ENCODE peak calls at places on chromosome 22, in nine cellular contexts. V, G, D, Z, N, C, M, O and B are unnamed samples.

GRCh38 chr22:19675428-19675827 is 38.9 kb upstream of the SEPTIN5 start:
- DNase-seq in N (no peak), D (no peak), C (no peak), O (no peak), G (peak), V (no peak), M (no peak), Z (no peak), B (no peak)

GRCh38 chr22:17258015-17258827 is 39.0 kb upstream of the ADA2 start:
- DNase-seq in N (peak), Z (no peak), G (peak), D (peak), O (peak), C (no peak), V (peak), M (no peak), B (no peak)

GRCh38 chr22:19708323-19709011 is 5.8 kb upstream of the SEPTIN5 start:
- DNase-seq in D (no peak), N (no peak), C (no peak), V (no peak), Z (peak), G (peak), M (no peak), O (no peak), B (no peak)

GRCh38 chr22:29782061-29782845 is 15.1 kb downstream of the UQCR10 start:
- DNase-seq in M (no peak), N (no peak), O (no peak), G (no peak), V (no peak), C (no peak), D (no peak), Z (peak), B (no peak)

GRCh38 chr22:38614331-38615122 is 41.7 kb downstream of the FAM227A start:
- DNase-seq in D (no peak), C (peak), O (no peak), Z (no peak), N (no peak), G (no peak), M (no peak), V (no peak), B (no peak)

GRCh38 chr22:41367680-41368542 is 13.8 kb upstream of the TEF start:
- DNase-seq in G (peak), D (no peak), C (no peak), N (peak), Z (peak), M (no peak), V (no peak), O (no peak), B (no peak)

GRCh38 chr22:50677493-50678217 is 5.0 kb downstream of the SHANK3 start:
- DNase-seq in M (no peak), G (peak), D (no peak), C (no peak), Z (peak), N (no peak), O (no peak), V (no peak), B (peak)

GRCh38 chr22:19062909-19063308 is 59.3 kb downstream of the DGCR2 start:
- DNase-seq in O (no peak), V (no peak), G (peak), N (no peak), M (no peak), D (no peak), C (no peak), Z (no peak), B (no peak)

GRCh38 chr22:19974935-19975706 is 33.5 kb upstream of the TXNRD2 start:
- DNase-seq in D (no peak), N (no peak), O (no peak), C (no peak), V (no peak), Z (no peak), M (no peak), G (no peak), B (no peak)

GRCh38 chr22:32043391-32043790 is 330 bp downstream of the SLC5A1 start:
- DNase-seq in C (no peak), O (no peak), G (no peak), D (no peak), N (no peak), M (no peak), V (no peak), Z (no peak), B (no peak)

GRCh38 chr22:44692662-44693007 is 9.4 kb upstream of the PRR5 start:
- DNase-seq in N (no peak), M (no peak), V (no peak), D (no peak), G (no peak), O (no peak), C (no peak), Z (no peak), B (no peak)

GRCh38 chr22:44193537-44193896 is 12.8 kb downstream of the PARVG start:
- DNase-seq in V (no peak), N (no peak), M (no peak), O (no peak), D (no peak), G (peak), C (no peak), Z (no peak), B (no peak)

GRCh38 chr22:50722716-50723428 is 15.1 kb upstream of the ACR start:
- DNase-seq in O (no peak), Z (no peak), V (no peak), C (no peak), G (no peak), M (no peak), N (no peak), D (no peak), B (no peak)

GRCh38 chr22:20239063-20239950 is 28.8 kb downstream of the RTN4R start:
- DNase-seq in V (no peak), C (peak), Z (no peak), G (no peak), N (no peak), O (peak), D (no peak), M (no peak), B (no peak)

GRCh38 chr22:44680481-44680894 is 21.5 kb upstream of the PRR5 start:
- DNase-seq in G (no peak), O (no peak), D (peak), N (no peak), C (no peak), V (no peak), M (no peak), Z (no peak), B (no peak)

GRCh38 chr22:30027169-30027568 is 53.1 kb upstream of the HORMAD2 start:
- DNase-seq in Z (no peak), N (no peak), V (no peak), O (no peak), M (peak), D (no peak), C (no peak), G (peak), B (no peak)

GRCh38 chr22:19607198-19608113 is 83.2 kb upstream of the CLDN5 start:
- DNase-seq in M (no peak), Z (no peak), C (no peak), V (no peak), D (no peak), G (peak), N (no peak), O (no peak), B (no peak)

GRCh38 chr22:33000342-33001280 is 57.6 kb downstream of the SYN3 start:
- DNase-seq in V (no peak), G (peak), D (peak), O (peak), Z (no peak), M (no peak), N (peak), C (no peak), B (peak)

GRCh38 chr22:20247010-20247505 is 21.1 kb downstream of the RTN4R start:
- DNase-seq in N (no peak), C (no peak), O (peak), D (peak), V (peak), M (no peak), G (no peak), Z (no peak), B (no peak)

GRCh38 chr22:29450222-29450621 is 11.8 kb downstream of the RFPL1 start:
- DNase-seq in O (no peak), G (no peak), Z (no peak), M (no peak), C (no peak), N (no peak), V (no peak), D (no peak), B (no peak)

GRCh38 chr22:26615830-26616435 is 1.9 kb downstream of the CRYBB1 start:
- DNase-seq in G (no peak), C (no peak), V (no peak), D (no peak), O (no peak), Z (no peak), N (no peak), M (no peak), B (no peak)

GRCh38 chr22:24051568-24051967 is 40.5 kb downstream of the CABIN1 start:
- DNase-seq in M (no peak), Z (peak), G (no peak), D (no peak), N (no peak), O (no peak), C (no peak), V (no peak), B (no peak)

GRCh38 chr22:23574371-23574811 is 5.7 kb downstream of the IGLL1 start:
- DNase-seq in D (no peak), G (no peak), C (no peak), M (no peak), O (peak), Z (peak), N (no peak), V (no peak), B (no peak)

GRCh38 chr22:39150848-39151215 is 1.6 kb downstream of the CBX7 start:
- DNase-seq in O (no peak), N (no peak), D (no peak), V (no peak), M (no peak), G (no peak), Z (no peak), C (no peak), B (no peak)

GRCh38 chr22:41364233-41364632 is 17.5 kb upstream of the TEF start:
- DNase-seq in C (no peak), Z (no peak), V (no peak), G (no peak), M (no peak), D (no peak), N (no peak), O (no peak), B (no peak)

GRCh38 chr22:44583854-44584253 is 85.8 kb upstream of the RTL6 start:
- DNase-seq in V (no peak), M (no peak), G (peak), O (no peak), D (no peak), N (no peak), Z (peak), C (no peak), B (no peak)

GRCh38 chr22:22235564-22235963 is 9.0 kb upstream of the VPREB1 start:
- DNase-seq in M (no peak), O (peak), V (no peak), N (no peak), Z (peak), D (no peak), C (no peak), G (peak), B (no peak)

GRCh38 chr22:24006914-24007214 is 1.6 kb upstream of the GSTT4 start:
- DNase-seq in N (no peak), M (no peak), G (no peak), C (no peak), V (no peak), O (no peak), Z (no peak), D (no peak), B (no peak)

GRCh38 chr22:40156001-40156516 is 21.7 kb upstream of the TNRC6B start:
- DNase-seq in Z (no peak), O (no peak), M (peak), G (no peak), C (peak), D (peak), N (peak), V (peak), B (no peak)
- TF ChIP-seq CTCF in Z (peak), O (no peak), M (peak), G (no peak), C (peak), D (peak), N (peak), V (peak), B (no peak)

DNA sequence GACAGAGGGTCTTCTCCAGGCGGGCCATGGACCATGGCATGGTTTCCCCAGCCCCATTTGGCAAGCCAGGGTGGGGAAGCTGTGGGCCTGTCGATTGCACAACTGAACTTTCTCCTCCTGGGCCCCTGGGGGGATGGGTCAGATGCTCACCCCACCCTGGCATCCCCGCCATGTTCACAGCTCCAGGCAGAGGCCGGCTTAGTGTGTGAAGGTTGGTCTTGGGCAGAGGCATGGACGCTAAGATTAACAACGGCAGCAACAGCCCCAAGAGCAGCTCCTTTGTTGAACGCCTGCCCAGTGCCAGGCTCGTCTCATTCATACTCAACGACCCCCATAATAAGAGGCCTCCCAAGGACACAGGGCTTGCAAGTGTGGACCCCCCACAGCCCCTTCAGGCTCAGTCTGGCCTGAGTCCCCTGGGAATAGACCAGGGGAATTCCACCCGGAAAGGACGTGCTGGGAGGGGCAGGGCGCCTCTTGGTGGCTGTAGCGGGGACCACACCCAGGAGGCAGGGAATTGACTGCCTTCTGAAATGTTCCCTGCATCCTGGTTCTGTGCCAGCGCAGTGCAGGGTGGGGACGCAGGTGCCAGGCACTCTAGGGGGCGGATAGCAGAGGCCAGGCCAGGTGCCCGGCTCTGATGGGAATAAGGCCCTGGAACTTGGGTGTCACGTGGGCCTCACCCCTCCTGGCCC is 8.3 kb downstream of the TSPO start:
- DNase-seq in C (no peak), O (peak), D (no peak), G (no peak), V (no peak), Z (no peak), M (no peak), N (no peak), B (no peak)
- TF ChIP-seq CTCF in C (no peak), O (peak), D (peak), G (no peak), V (peak), Z (peak), M (peak), N (peak), B (peak)

GRCh38 chr22:46262449-46263207 is 515 bp downstream of the PKDREJ start:
- DNase-seq in Z (peak), O (peak), D (peak), G (peak), N (peak), V (no peak), M (no peak), C (peak), B (no peak)
- TF ChIP-seq CTCF in Z (no peak), O (peak), D (peak), G (no peak), N (peak), V (peak), M (no peak), C (peak), B (peak)

GRCh38 chr22:46563381-46564083 is 26.1 kb upstream of the CELSR1 start:
- DNase-seq in Z (peak), V (no peak), D (peak), O (peak), C (no peak), G (no peak), M (peak), N (peak), B (no peak)
- TF ChIP-seq CTCF in Z (peak), V (peak), D (peak), O (peak), C (peak), G (peak), M (peak), N (peak), B (peak)

GRCh38 chr22:37354271-37355069 is 72.2 kb downstream of the CYTH4 start:
- DNase-seq in M (no peak), C (no peak), G (no peak), V (no peak), N (no peak), D (no peak), O (no peak), Z (no peak), B (no peak)

GRCh38 chr22:37356922-37357321 is 70.4 kb downstream of the ELFN2 start:
- DNase-seq in N (no peak), V (no peak), G (no peak), C (no peak), O (no peak), Z (no peak), D (no peak), M (no peak), B (no peak)

GRCh38 chr22:37357471-37357870 is 69.8 kb downstream of the ELFN2 start:
- DNase-seq in M (no peak), C (no peak), N (no peak), V (no peak), D (no peak), Z (no peak), G (no peak), O (no peak), B (no peak)

GRCh38 chr22:37353839-37354238 is 71.5 kb downstream of the CYTH4 start:
- DNase-seq in M (no peak), C (no peak), D (no peak), O (no peak), G (no peak), V (peak), N (peak), Z (no peak), B (no peak)

GRCh38 chr22:37355174-37355573 is 72.1 kb downstream of the ELFN2 start:
- DNase-seq in M (no peak), G (no peak), O (no peak), D (no peak), N (no peak), Z (no peak), C (no peak), V (no peak), B (no peak)
- TF ChIP-seq CTCF in M (no peak), G (no peak), O (no peak), D (no peak), N (no peak), Z (no peak), C (no peak), V (no peak), B (no peak)

GRCh38 chr22:49647346-49648026 is 180.2 kb downstream of the BRD1 start:
- DNase-seq in N (no peak), Z (no peak), V (no peak), G (no peak), M (no peak), D (no peak), O (peak), C (no peak), B (no peak)
- TF ChIP-seq CTCF in N (no peak), Z (no peak), V (no peak), G (no peak), M (peak), D (no peak), O (no peak), C (no peak), B (no peak)

GRCh38 chr22:35752172-35752832 is 34.6 kb downstream of the APOL5 start:
- DNase-seq in N (no peak), D (no peak), C (no peak), O (no peak), M (no peak), V (no peak), G (no peak), Z (no peak), B (no peak)
- TF ChIP-seq CTCF in N (no peak), D (no peak), C (no peak), O (no peak), M (no peak), V (no peak), G (no peak), Z (no peak), B (no peak)

GRCh38 chr22:49033616-49034015 is 794.1 kb downstream of the BRD1 start:
- DNase-seq in D (no peak), V (no peak), N (no peak), C (no peak), Z (no peak), O (no peak), G (no peak), M (no peak), B (no peak)
- TF ChIP-seq CTCF in D (no peak), V (no peak), N (no peak), C (no peak), Z (no peak), O (no peak), G (no peak), M (no peak), B (no peak)